ENCODE peak calls at places on chromosomes 7 and 10, in four cellular contexts. N is SK-N-SH, Y is A673, H is BE2C. U is an unnamed sample.

GRCh38 chr10:122124342-122124741 is 135.4 kb downstream of the TACC2 start:
- DNase-seq in N (no peak), Y (no peak), H (no peak), U (no peak)

GRCh38 chr10:60390224-60390626 is 550 bp upstream of the ANK3 start:
- DNase-seq in N (no peak), Y (no peak), H (no peak), U (no peak)

GRCh38 chr10:80094236-80094635 is 15.8 kb downstream of the TMEM254 start:
- DNase-seq in N (no peak), Y (no peak), H (no peak), U (no peak)

GRCh38 chr7:151088856-151089699 is 2.8 kb downstream of the AGAP3 start:
- DNase-seq in N (no peak), Y (no peak), H (peak), U (no peak)

GRCh38 chr7:131231381-131232220 is 96.1 kb upstream of the MKLN1 start:
- DNase-seq in N (no peak), Y (no peak), H (no peak), U (peak)

GRCh38 chr10:78109210-78109609 is 75.5 kb downstream of the RPS24 start:
- DNase-seq in N (no peak), Y (no peak), H (no peak), U (no peak)

GRCh38 chr7:23072043-23072442 is 33.5 kb upstream of the KLHL7 start:
- DNase-seq in N (no peak), Y (peak), H (no peak), U (peak)

GRCh38 chr7:24978837-24979469 is 1.0 kb downstream of the OSBPL3 start:
- DNase-seq in N (no peak), Y (peak), H (peak), U (no peak)

GRCh38 chr7:31805209-31805818 is 118.3 kb downstream of the PPP1R17 start:
- DNase-seq in N (no peak), Y (no peak), H (no peak), U (peak)

GRCh38 chr7:145681159-145681558 is 435.4 kb upstream of the CNTNAP2 start:
- DNase-seq in N (no peak), Y (no peak), H (no peak), U (no peak)

GRCh38 chr7:47817922-47818321 is 130.3 kb downstream of the PKD1L1 start:
- DNase-seq in N (no peak), Y (no peak), H (no peak), U (no peak)

GRCh38 chr7:143320620-143321019 is 4.7 kb downstream of the CLCN1 start:
- DNase-seq in N (no peak), Y (no peak), H (peak), U (no peak)

GRCh38 chr7:142477079-142477651 is 219.3 kb upstream of the PRSS58 start:
- DNase-seq in N (no peak), Y (no peak), H (no peak), U (peak)

GRCh38 chr10:84375011-84375410 is 46.6 kb downstream of the CCSER2 start:
- DNase-seq in N (peak), Y (peak), H (peak), U (peak)

GRCh38 chr10:99941942-99942835 is 67.6 kb downstream of the DNMBP start:
- DNase-seq in N (no peak), Y (no peak), H (no peak), U (no peak)

GRCh38 chr10:70756710-70757360 is 28.3 kb downstream of the TBATA start:
- DNase-seq in N (no peak), Y (no peak), H (no peak), U (no peak)

GRCh38 chr10:118594392-118595063 is 920 bp downstream of the PRLHR start:
- DNase-seq in N (peak), Y (peak), H (peak), U (no peak)

GRCh38 chr7:756231-756927 is 29.3 kb upstream of the PRKAR1B start:
- DNase-seq in N (no peak), Y (no peak), H (no peak), U (no peak)

GRCh38 chr7:100568936-100569844 is 4.5 kb downstream of the SAP25 start:
- DNase-seq in N (peak), Y (peak), H (peak), U (peak)

GRCh38 chr10:21926949-21927348 is 76.6 kb downstream of the DNAJC1 start:
- DNase-seq in N (no peak), Y (peak), H (no peak), U (no peak)

GRCh38 chr10:119111968-119112515 is 8.1 kb downstream of the DENND10 start:
- DNase-seq in N (no peak), Y (no peak), H (no peak), U (peak)

GRCh38 chr7:85681241-85681640 is 494.4 kb upstream of the SEMA3D start:
- DNase-seq in N (no peak), Y (no peak), H (no peak), U (no peak)
- H3K4me3 ChIP-seq in N (no peak), Y (no peak), H (no peak), U (no peak)

DNA sequence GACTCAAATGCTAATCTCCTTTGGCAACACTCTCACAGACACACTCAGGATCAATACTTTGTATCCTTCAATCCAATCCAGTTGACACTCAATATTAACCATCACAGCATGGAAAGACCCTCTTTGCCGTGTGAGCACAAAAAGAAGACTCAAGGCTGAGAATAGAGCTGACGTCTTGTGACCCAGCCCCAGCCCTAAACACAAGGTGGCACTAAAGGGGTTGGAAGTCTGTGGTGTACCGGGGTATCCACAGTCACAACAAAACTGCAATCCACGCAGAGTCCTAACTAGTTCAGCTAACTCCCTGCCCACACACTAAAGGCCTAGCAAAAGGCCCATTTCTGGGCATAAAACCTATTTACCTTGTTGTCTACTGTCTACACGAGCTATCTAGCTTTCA is 200.1 kb downstream of the ACTR3B start:
- DNase-seq in N (no peak), Y (no peak), H (no peak), U (no peak)
- TF ChIP-seq CTCF in N (no peak), Y (no peak), H (no peak), U (no peak)

GRCh38 chr10:97331304-97331703 is 3.2 kb downstream of the FRAT2 start:
- DNase-seq in N (no peak), Y (no peak), H (no peak), U (peak)
- H3K4me3 ChIP-seq in N (no peak), Y (no peak), H (no peak), U (peak)

GRCh38 chr7:74059681-74060588 is 23.7 kb upstream of the LIMK1 start:
- DNase-seq in N (peak), Y (no peak), H (no peak), U (no peak)
- TF ChIP-seq CTCF in N (no peak), Y (no peak), H (no peak), U (peak)

GRCh38 chr7:134671670-134672069 is 25.0 kb downstream of the BPGM start:
- DNase-seq in N (no peak), Y (peak), H (no peak), U (no peak)
- H3K4me3 ChIP-seq in N (no peak), Y (no peak), H (no peak), U (no peak)